ENCODE peak calls at places on chromosomes 3 and 15, in eight cellular contexts. Y is IMR-90; M is left lung; A is lower lobe of right lung; Z is choroid plexus epithelial cell; G is CD8-positive, alpha-beta T cell; S is A549; K is upper lobe of right lung. I is an unnamed sample.
A peak's percentile ranks its signal among the peaks of the same experiment; 100 is the strongest.

GRCh38 chr15:55194246-55194645 is 2.5 kb downstream of the RSL24D1 start:
- DNase-seq in Y (peak; percentile 37), M (no peak), A (no peak), Z (peak; percentile 5), G (no peak), S (no peak), K (no peak), I (no peak)

GRCh38 chr15:24659622-24660021 is 16.0 kb upstream of the NPAP1 start:
- DNase-seq in Y (no peak), M (no peak), A (no peak), Z (no peak), G (no peak), S (no peak), K (no peak), I (no peak)

GRCh38 chr3:44427683-44428082 is 49.8 kb downstream of the ZNF445 start:
- DNase-seq in Y (no peak), M (no peak), A (no peak), Z (no peak), G (no peak), S (no peak), K (peak; percentile 11), I (no peak)

GRCh38 chr3:125556314-125556713 is 36.3 kb upstream of the SNX4 start:
- DNase-seq in Y (peak; percentile 89), M (no peak), A (no peak), Z (peak; percentile 87), G (no peak), S (no peak), K (no peak), I (no peak)

GRCh38 chr15:49964071-49964470 is 155.0 kb downstream of the ATP8B4 start:
- DNase-seq in Y (no peak), M (no peak), A (no peak), Z (no peak), G (no peak), S (no peak), K (no peak), I (no peak)

GRCh38 chr3:140093742-140094141 is 158.8 kb downstream of the CLSTN2 start:
- DNase-seq in Y (peak; percentile 46), M (peak; percentile 54), A (no peak), Z (peak; percentile 88), G (no peak), S (no peak), K (no peak), I (peak; percentile 64)

GRCh38 chr3:101928890-101929289 is 79.6 kb downstream of the NFKBIZ start:
- DNase-seq in Y (peak; percentile 73), M (no peak), A (no peak), Z (peak; percentile 33), G (no peak), S (peak; percentile 51), K (no peak), I (peak; percentile 83)

GRCh38 chr3:77599948-77600347 is 560.0 kb downstream of the ROBO2 start:
- DNase-seq in Y (no peak), M (no peak), A (no peak), Z (no peak), G (no peak), S (no peak), K (no peak), I (no peak)

GRCh38 chr3:13303410-13303809 is 116.7 kb downstream of the NUP210 start:
- DNase-seq in Y (no peak), M (no peak), A (peak; percentile 41), Z (no peak), G (no peak), S (no peak), K (no peak), I (no peak)

GRCh38 chr3:109825971-109826810 is 488.8 kb upstream of the DPPA4 start:
- DNase-seq in Y (no peak), M (no peak), A (no peak), Z (no peak), G (no peak), S (no peak), K (no peak), I (no peak)

GRCh38 chr3:138042043-138042442 is 32.1 kb downstream of the CLDN18 start:
- DNase-seq in Y (peak; percentile 89), M (no peak), A (no peak), Z (peak; percentile 80), G (no peak), S (no peak), K (no peak), I (peak; percentile 84)

GRCh38 chr15:59294574-59294960 is 78.1 kb downstream of the MYO1E start:
- DNase-seq in Y (no peak), M (no peak), A (no peak), Z (peak; percentile 30), G (no peak), S (peak; percentile 77), K (no peak), I (no peak)

GRCh38 chr15:59294961-59295741 is 77.5 kb downstream of the MYO1E start:
- DNase-seq in Y (peak; percentile 95), M (no peak), A (no peak), Z (peak; percentile 90), G (no peak), S (peak; percentile 91), K (no peak), I (peak; percentile 83)

GRCh38 chr15:59290311-59291213 is 82.1 kb downstream of the MYO1E start:
- DNase-seq in Y (no peak), M (no peak), A (no peak), Z (no peak), G (no peak), S (no peak), K (no peak), I (no peak)

GRCh38 chr15:59291214-59291551 is 81.5 kb downstream of the MYO1E start:
- DNase-seq in Y (no peak), M (no peak), A (no peak), Z (no peak), G (no peak), S (no peak), K (no peak), I (no peak)

DNA sequence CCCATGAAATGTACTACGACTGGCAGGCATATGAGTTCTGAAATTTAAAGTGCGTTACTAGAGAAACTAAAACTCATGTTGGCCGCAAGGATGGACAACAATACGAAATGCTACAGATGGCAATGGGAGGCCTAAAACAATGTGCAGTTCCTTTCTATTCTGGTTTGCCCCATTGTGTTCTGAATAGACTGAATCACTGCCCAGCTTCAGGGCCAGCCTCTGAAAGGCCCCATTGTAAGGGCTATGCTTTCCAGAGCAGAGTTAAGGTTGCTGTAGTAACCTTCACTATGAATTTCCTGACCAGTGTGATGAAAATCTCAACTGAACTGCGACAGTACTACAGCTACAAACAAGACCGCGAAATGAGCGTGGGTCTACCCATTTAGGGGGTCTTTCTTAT is 80.3 kb downstream of the MYO1E start:
- DNase-seq in Y (peak; percentile 51), M (no peak), A (no peak), Z (no peak), G (no peak), S (no peak), K (no peak), I (no peak)
- H3K4me3 ChIP-seq in Y (no peak overlapping the region), M (no peak overlapping the region), A (no peak overlapping the region), Z (no peak overlapping the region), G (no peak overlapping the region), S (no peak overlapping the region), K (no peak overlapping the region), I (no peak overlapping the region)

GRCh38 chr15:84582583-84583157 is 18.1 kb upstream of the ZSCAN2 start:
- DNase-seq in Y (no peak), M (no peak), A (no peak), Z (no peak), G (no peak), S (no peak), K (no peak), I (peak; percentile 42)

GRCh38 chr15:84586641-84587160 is 14.1 kb upstream of the ZSCAN2 start:
- DNase-seq in Y (peak; percentile 36), M (no peak), A (no peak), Z (peak; percentile 61), G (no peak), S (no peak), K (no peak), I (peak; percentile 73)

GRCh38 chr15:84591815-84592214 is 9.0 kb upstream of the ZSCAN2 start:
- DNase-seq in Y (no peak), M (no peak), A (no peak), Z (no peak), G (no peak), S (no peak), K (no peak), I (no peak)

GRCh38 chr15:84590406-84590805 is 10.4 kb upstream of the ZSCAN2 start:
- DNase-seq in Y (peak; percentile 31), M (no peak), A (no peak), Z (peak; percentile 77), G (no peak), S (no peak), K (no peak), I (no peak)

DNA sequence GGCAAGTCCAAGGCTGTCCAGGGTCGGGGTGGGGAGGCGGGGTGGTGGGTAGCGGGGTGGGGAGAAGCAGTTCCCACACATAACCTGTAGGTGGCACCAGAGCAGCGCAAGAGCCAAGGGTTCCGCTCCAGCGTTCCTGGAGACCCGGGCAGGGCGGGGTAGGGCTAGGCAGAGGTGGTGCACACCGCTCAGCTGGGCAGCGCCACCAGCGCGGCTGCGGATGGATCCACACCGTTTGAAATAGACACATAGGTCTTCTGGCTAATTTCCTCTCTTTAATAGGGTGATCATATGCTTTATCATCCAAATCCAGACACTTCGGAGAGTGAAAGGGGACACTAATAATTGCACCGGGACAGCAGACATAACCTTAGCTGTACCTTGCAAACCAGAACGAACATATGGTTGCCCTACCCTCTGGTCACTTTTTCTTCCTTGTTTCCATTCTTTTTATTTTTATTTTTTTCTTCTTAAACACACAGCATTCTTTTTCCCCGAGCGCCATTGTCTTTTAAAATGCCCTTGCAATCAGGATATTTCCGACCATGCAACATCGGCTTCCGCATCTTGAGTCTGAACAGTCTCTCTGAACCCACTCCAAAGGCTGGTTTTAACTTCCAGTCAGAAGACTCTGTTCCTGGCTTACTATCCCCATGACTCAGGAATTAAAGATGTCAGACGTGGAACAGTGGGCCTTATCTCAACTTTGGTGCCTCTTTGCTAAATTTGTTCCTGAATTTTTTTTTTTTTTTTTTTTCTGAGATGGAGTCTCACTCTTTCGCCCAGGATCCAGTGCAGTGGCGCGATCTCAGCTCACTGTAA is 12.5 kb upstream of the ZSCAN2 start:
- DNase-seq in Y (peak; percentile 64), M (peak; percentile 90), A (peak; percentile 93), Z (peak; percentile 77), G (peak; percentile 82), S (peak; percentile 93), K (peak; percentile 93), I (peak; percentile 67)
- H3K4me3 ChIP-seq in Y (peak overlapping the region; percentile 36), M (peak overlapping the region; percentile 32), A (peak overlapping the region; percentile 43), Z (peak overlapping the region; percentile 47), G (no peak overlapping the region), S (peak overlapping the region; percentile 33), K (peak overlapping the region; percentile 50), I (peak overlapping the region; percentile 10)

DNA sequence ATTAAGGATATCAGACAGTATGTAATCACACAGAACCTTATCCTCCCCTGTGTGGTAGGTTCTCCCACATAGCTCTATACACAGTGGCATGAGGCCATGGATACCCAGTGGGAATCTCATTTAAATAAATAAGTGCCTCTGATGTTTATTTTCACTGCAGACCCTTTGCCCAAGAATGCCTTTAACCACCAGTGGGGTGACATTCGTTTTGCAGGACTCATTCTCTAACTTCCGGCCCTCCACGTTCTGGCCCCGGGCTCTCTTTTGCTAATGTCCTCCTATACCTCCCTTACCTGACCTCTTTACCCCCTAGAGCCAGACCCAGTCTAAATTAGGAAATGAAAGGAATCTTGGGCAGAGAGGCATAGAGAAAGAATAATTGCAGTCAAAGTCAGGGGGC is 8.3 kb downstream of the CCDC80 start:
- DNase-seq in Y (peak; percentile 41), M (no peak), A (no peak), Z (no peak), G (no peak), S (no peak), K (no peak), I (no peak)
- H3K4me3 ChIP-seq in Y (no peak overlapping the region), M (no peak overlapping the region), A (no peak overlapping the region), Z (peak overlapping the region; percentile 18), G (no peak overlapping the region), S (no peak overlapping the region), K (no peak overlapping the region), I (no peak overlapping the region)

GRCh38 chr3:46677096-46677702 is 16.3 kb downstream of the ALS2CL start:
- DNase-seq in Y (peak; percentile 27), M (no peak), A (no peak), Z (no peak), G (no peak), S (no peak), K (no peak), I (no peak)
- H3K4me3 ChIP-seq in Y (no peak overlapping the region), M (no peak overlapping the region), A (no peak overlapping the region), Z (no peak overlapping the region), G (no peak overlapping the region), S (no peak overlapping the region), K (no peak overlapping the region), I (no peak overlapping the region)

I was measured in bronchial epithelial cell.